ENCODE peak calls at places on chromosomes 3 and 15, in ten cellular contexts. R is caudate nucleus; Q is activated T-cell treated with anti-CD3 and anti-CD28 coated beads for 4 hours; F is stimulated activated CD4-positive, alpha-beta T cell treated with anti-CD3 and anti-CD28 coated beads, Interleukin-4, amount 100 ng/mL, for 1 hour; K is thyroid gland; B is skeletal muscle cell; C is A549; W is amniotic stem cell; X is GDM1; T is dorsolateral prefrontal cortex. N is an unnamed sample.

GRCh38 chr15:31403606-31404005 is 77.0 kb downstream of the KLF13 start:
- DNase-seq in R (no peak), Q (no peak), F (no peak), K (no peak), B (no peak), C (no peak), W (no peak), X (no peak), T (no peak), N (no peak)

GRCh38 chr3:118818386-118818785 is 216.3 kb downstream of the IGSF11 start:
- DNase-seq in R (no peak), Q (no peak), F (no peak), K (peak; percentile 37), B (peak; percentile 32), C (peak; percentile 41), W (peak; percentile 40), X (no peak), T (no peak), N (no peak)

GRCh38 chr3:127803619-127804018 is 18.7 kb downstream of the MGLL start:
- DNase-seq in R (peak; percentile 26), Q (no peak), F (no peak), K (no peak), B (peak; percentile 83), C (peak; percentile 81), W (peak; percentile 67), X (no peak), T (no peak), N (no peak)

GRCh38 chr15:82680200-82681102 is 29.2 kb downstream of the AP3B2 start:
- DNase-seq in R (no peak), Q (peak; percentile 67), F (peak; percentile 81), K (peak; percentile 85), B (no peak), C (peak; percentile 69), W (no peak), X (no peak), T (no peak), N (peak; percentile 92)

GRCh38 chr15:41946970-41947369 is 25.4 kb downstream of the EHD4 start:
- DNase-seq in R (no peak), Q (no peak), F (no peak), K (no peak), B (no peak), C (no peak), W (no peak), X (no peak), T (no peak), N (no peak)

GRCh38 chr3:129009266-129009665 is 8.2 kb downstream of the EFCC1 start:
- DNase-seq in R (no peak), Q (no peak), F (no peak), K (no peak), B (no peak), C (no peak), W (no peak), X (no peak), T (no peak), N (no peak)

GRCh38 chr3:36774072-36774471 is 9.7 kb upstream of the DCLK3 start:
- DNase-seq in R (no peak), Q (no peak), F (no peak), K (no peak), B (no peak), C (no peak), W (no peak), X (no peak), T (no peak), N (no peak)

GRCh38 chr15:78082106-78082742 is 4.7 kb upstream of the TBC1D2B start:
- DNase-seq in R (no peak), Q (no peak), F (no peak), K (no peak), B (no peak), C (no peak), W (no peak), X (no peak), T (no peak), N (no peak)

GRCh38 chr15:56602253-56602652 is 131.1 kb downstream of the ZNF280D start:
- DNase-seq in R (no peak), Q (no peak), F (no peak), K (no peak), B (no peak), C (no peak), W (no peak), X (no peak), T (no peak), N (no peak)

GRCh38 chr3:46143951-46144473 is 64.1 kb downstream of the CCR1 start:
- DNase-seq in R (peak; percentile 19), Q (no peak), F (no peak), K (no peak), B (no peak), C (no peak), W (no peak), X (no peak), T (no peak), N (no peak)

GRCh38 chr15:75712668-75713337 is at the start of gene CSPG4:
- DNase-seq in R (no peak), Q (no peak), F (no peak), K (peak; percentile 48), B (peak; percentile 36), C (no peak), W (peak; percentile 71), X (no peak), T (no peak), N (no peak)

GRCh38 chr3:187352581-187353575 is 15.3 kb upstream of the RTP4 start:
- DNase-seq in R (no peak), Q (no peak), F (no peak), K (peak; percentile 71), B (no peak), C (peak; percentile 1), W (no peak), X (no peak), T (no peak), N (no peak)

GRCh38 chr15:65307978-65308377 is 3.5 kb downstream of the RNU5B-1 start:
- DNase-seq in R (no peak), Q (no peak), F (no peak), K (no peak), B (no peak), C (no peak), W (no peak), X (no peak), T (no peak), N (no peak)

GRCh38 chr3:10609134-10609533 is 103.7 kb upstream of the ATP2B2 start:
- DNase-seq in R (peak; percentile 36), Q (no peak), F (no peak), K (peak; percentile 15), B (no peak), C (no peak), W (no peak), X (no peak), T (peak; percentile 61), N (no peak)

GRCh38 chr15:73002509-73002908 is 49.8 kb upstream of the NEO1 start:
- DNase-seq in R (no peak), Q (no peak), F (no peak), K (no peak), B (peak; percentile 47), C (no peak), W (no peak), X (no peak), T (no peak), N (no peak)

GRCh38 chr3:139906441-139906840 is 28.5 kb upstream of the CLSTN2 start:
- DNase-seq in R (no peak), Q (no peak), F (no peak), K (no peak), B (peak; percentile 17), C (peak; percentile 14), W (peak; percentile 1), X (no peak), T (no peak), N (no peak)

GRCh38 chr3:71649757-71650156 is 66.2 kb upstream of the FOXP1 start:
- DNase-seq in R (no peak), Q (no peak), F (no peak), K (no peak), B (no peak), C (no peak), W (no peak), X (no peak), T (no peak), N (no peak)

GRCh38 chr3:128072454-128073184 is 20.4 kb downstream of the SEC61A1 start:
- DNase-seq in R (no peak), Q (no peak), F (no peak), K (no peak), B (no peak), C (no peak), W (no peak), X (no peak), T (no peak), N (no peak)

GRCh38 chr3:182533394-182533793 is 259.9 kb upstream of the ATP11B start:
- DNase-seq in R (no peak), Q (no peak), F (no peak), K (peak; percentile 2), B (no peak), C (peak; percentile 1), W (no peak), X (no peak), T (no peak), N (peak; percentile 29)

GRCh38 chr3:53131136-53131495 is 881 bp upstream of the RFT1 start:
- DNase-seq in R (no peak), Q (no peak), F (no peak), K (no peak), B (no peak), C (no peak), W (no peak), X (no peak), T (no peak), N (no peak)

GRCh38 chr15:66053991-66054390 is 184.7 kb downstream of the RAB11A start:
- DNase-seq in R (no peak), Q (no peak), F (no peak), K (no peak), B (no peak), C (no peak), W (no peak), X (no peak), T (no peak), N (no peak)

GRCh38 chr3:106401666-106402319 is 533.0 kb upstream of the CBLB start:
- DNase-seq in R (no peak), Q (no peak), F (no peak), K (no peak), B (no peak), C (no peak), W (no peak), X (no peak), T (no peak), N (peak; percentile 26)

GRCh38 chr3:124217542-124217941 is 225.6 kb upstream of the ROPN1 start:
- DNase-seq in R (no peak), Q (no peak), F (no peak), K (peak; percentile 78), B (peak; percentile 42), C (peak; percentile 52), W (peak; percentile 46), X (peak; percentile 2), T (no peak), N (no peak)

GRCh38 chr3:101992861-101993260 is 143.5 kb downstream of the NFKBIZ start:
- DNase-seq in R (no peak), Q (no peak), F (no peak), K (no peak), B (no peak), C (no peak), W (no peak), X (no peak), T (no peak), N (no peak)

N was measured in COR-L47.